ENCODE peak calls at places on chromosomes 16 and 17, in nine cellular contexts. D, Q, N, L, Y, S, P, X and V are unnamed samples.
A peak's percentile ranks its signal among the peaks of the same experiment; 100 is the strongest.

GRCh38 chr17:82901356-82901755 is 61.5 kb upstream of the ZNF750 start:
- DNase-seq in D (no peak), Q (no peak), N (no peak), L (no peak), Y (no peak), S (no peak), P (no peak), X (no peak), V (no peak)

GRCh38 chr16:3171181-3171854 is 16.7 kb upstream of the OR1F1 start:
- DNase-seq in D (no peak), Q (peak; percentile 68), N (peak; percentile 12), L (no peak), Y (no peak), S (no peak), P (no peak), X (no peak), V (no peak)

GRCh38 chr16:57771141-57771785 is 31.0 kb downstream of the KIFC3 start:
- DNase-seq in D (no peak), Q (no peak), N (no peak), L (no peak), Y (no peak), S (no peak), P (no peak), X (no peak), V (no peak)

GRCh38 chr17:5254903-5255521 is 20.4 kb upstream of the SCIMP start:
- DNase-seq in D (no peak), Q (peak; percentile 76), N (no peak), L (no peak), Y (no peak), S (no peak), P (no peak), X (no peak), V (no peak)

GRCh38 chr16:72195609-72196008 is 23.7 kb upstream of the PMFBP1 start:
- DNase-seq in D (no peak), Q (no peak), N (peak; percentile 8), L (peak; percentile 12), Y (peak; percentile 8), S (no peak), P (no peak), X (no peak), V (no peak)

GRCh38 chr17:50036455-50037320 is 19.2 kb upstream of the ITGA3 start:
- DNase-seq in D (no peak), Q (peak; percentile 36), N (no peak), L (no peak), Y (no peak), S (no peak), P (no peak), X (no peak), V (peak; percentile 41)

GRCh38 chr16:3945751-3946603 is 65.5 kb upstream of the CREBBP start:
- DNase-seq in D (no peak), Q (no peak), N (peak; percentile 98), L (no peak), Y (peak; percentile 91), S (peak; percentile 64), P (peak; percentile 100), X (no peak), V (no peak)

GRCh38 chr16:28845173-28846079 is 722 bp downstream of the TUFM start:
- DNase-seq in D (no peak), Q (no peak), N (peak; percentile 68), L (no peak), Y (peak; percentile 34), S (no peak), P (peak; percentile 78), X (no peak), V (peak; percentile 61)

GRCh38 chr17:82668631-82669099 is 20.4 kb upstream of the WDR45B start:
- DNase-seq in D (peak; percentile 44), Q (peak; percentile 83), N (peak; percentile 90), L (peak; percentile 73), Y (peak; percentile 76), S (peak; percentile 60), P (peak; percentile 25), X (peak; percentile 16), V (peak; percentile 74)

GRCh38 chr17:55734128-55734781 is 11.6 kb upstream of the TMEM100 start:
- DNase-seq in D (no peak), Q (no peak), N (peak; percentile 50), L (no peak), Y (no peak), S (no peak), P (no peak), X (no peak), V (no peak)

GRCh38 chr16:46787909-46788308 is 39.8 kb upstream of the MYLK3 start:
- DNase-seq in D (no peak), Q (no peak), N (no peak), L (no peak), Y (no peak), S (no peak), P (no peak), X (no peak), V (no peak)

GRCh38 chr16:30760160-30760559 is 1.7 kb downstream of the CFAP119 start:
- DNase-seq in D (no peak), Q (peak; percentile 64), N (no peak), L (no peak), Y (no peak), S (no peak), P (no peak), X (no peak), V (no peak)

GRCh38 chr17:20091161-20092029 is 82.2 kb downstream of the SPECC1 start:
- DNase-seq in D (no peak), Q (no peak), N (peak; percentile 14), L (no peak), Y (peak; percentile 74), S (no peak), P (no peak), X (no peak), V (no peak)

GRCh38 chr17:44894642-44895041 is 4.6 kb downstream of the EFTUD2 start:
- DNase-seq in D (no peak), Q (no peak), N (no peak), L (no peak), Y (no peak), S (no peak), P (no peak), X (no peak), V (no peak)

GRCh38 chr16:76749780-76750375 is 441.1 kb upstream of the MON1B start:
- DNase-seq in D (no peak), Q (no peak), N (no peak), L (peak; percentile 4), Y (no peak), S (no peak), P (no peak), X (no peak), V (no peak)

GRCh38 chr17:31251075-31251474 is 46.0 kb downstream of the OMG start:
- DNase-seq in D (no peak), Q (no peak), N (no peak), L (peak; percentile 30), Y (no peak), S (no peak), P (peak; percentile 16), X (no peak), V (no peak)

GRCh38 chr16:70687172-70687531 is 1.3 kb upstream of the MTSS2 start:
- DNase-seq in D (no peak), Q (no peak), N (peak; percentile 50), L (peak; percentile 56), Y (no peak), S (no peak), P (no peak), X (no peak), V (no peak)

GRCh38 chr17:49707246-49707607 is 537 bp downstream of the SLC35B1 start:
- DNase-seq in D (no peak), Q (peak; percentile 66), N (no peak), L (no peak), Y (peak; percentile 39), S (no peak), P (peak; percentile 16), X (peak; percentile 30), V (no peak)

GRCh38 chr16:24085665-24086064 is 170.5 kb upstream of the CACNG3 start:
- DNase-seq in D (no peak), Q (no peak), N (no peak), L (no peak), Y (no peak), S (no peak), P (no peak), X (no peak), V (no peak)

GRCh38 chr16:89502319-89502843 is 5.8 kb upstream of the SPG7 start:
- DNase-seq in D (no peak), Q (no peak), N (no peak), L (peak; percentile 81), Y (peak; percentile 36), S (peak; percentile 79), P (peak; percentile 68), X (no peak), V (peak; percentile 67)

GRCh38 chr17:3732171-3732570 is 8.5 kb downstream of the HASPIN start:
- DNase-seq in D (no peak), Q (no peak), N (peak; percentile 58), L (no peak), Y (no peak), S (no peak), P (no peak), X (no peak), V (no peak)